ENCODE peak calls at places on chromosome 22, in five cellular contexts. Z is left ventricle myocardium inferior, N is psoas muscle, D is GM23248, O is IMR-90. R is an unnamed sample.

GRCh38 chr22:39179841-39180335 is 27.4 kb upstream of the CBX7 start:
- DNase-seq in Z (no peak), N (no peak), D (no peak), O (no peak), R (no peak)

GRCh38 chr22:31093956-31094622 is 13.0 kb downstream of the SMTN start:
- DNase-seq in Z (peak; percentile 77), N (peak; percentile 81), D (no peak), O (no peak), R (no peak)

GRCh38 chr22:39941661-39942060 is 18.5 kb upstream of the TMA7B start:
- DNase-seq in Z (no peak), N (no peak), D (no peak), O (no peak), R (no peak)

GRCh38 chr22:26172389-26172990 is 3.2 kb downstream of the SEZ6L start:
- DNase-seq in Z (no peak), N (peak; percentile 58), D (peak; percentile 52), O (peak; percentile 4), R (peak; percentile 17)

GRCh38 chr22:31944700-31945477 is 554 bp downstream of the YWHAH start:
- DNase-seq in Z (peak; percentile 65), N (peak; percentile 80), D (peak; percentile 60), O (no peak), R (no peak)

GRCh38 chr22:41696714-41697113 is 2.6 kb upstream of the MEI1 start:
- DNase-seq in Z (no peak), N (no peak), D (no peak), O (no peak), R (no peak)

GRCh38 chr22:21009638-21010425 is 5.1 kb upstream of the P2RX6 start:
- DNase-seq in Z (no peak), N (no peak), D (peak; percentile 70), O (peak; percentile 52), R (no peak)

GRCh38 chr22:41508770-41509170 is 35.5 kb downstream of the POLR3H start:
- DNase-seq in Z (peak; percentile 60), N (peak; percentile 53), D (no peak), O (no peak), R (no peak)

GRCh38 chr22:21951931-21952465 is 650 bp downstream of the PPM1F start:
- DNase-seq in Z (peak; percentile 40), N (peak; percentile 73), D (peak; percentile 76), O (peak; percentile 53), R (peak; percentile 16)

GRCh38 chr22:23393721-23394320 is 186.3 kb downstream of the IGLL1 start:
- DNase-seq in Z (no peak), N (peak; percentile 55), D (no peak), O (no peak), R (no peak)

GRCh38 chr22:32720924-32721323 is 80.6 kb upstream of the TIMP3 start:
- DNase-seq in Z (no peak), N (no peak), D (peak; percentile 56), O (peak; percentile 62), R (no peak)

GRCh38 chr22:41915035-41915782 is at the start of gene SHISA8:
- DNase-seq in Z (peak; percentile 47), N (peak; percentile 66), D (peak; percentile 71), O (peak; percentile 7), R (no peak)

GRCh38 chr22:40857309-40857851 is 432 bp downstream of the XPNPEP3 start:
- DNase-seq in Z (no peak), N (no peak), D (peak; percentile 49), O (no peak), R (peak; percentile 6)

GRCh38 chr22:28116261-28116673 is 197.2 kb upstream of the PITPNB start:
- DNase-seq in Z (peak; percentile 25), N (peak; percentile 70), D (peak; percentile 97), O (peak; percentile 90), R (peak; percentile 92)

GRCh38 chr22:26977741-26978140 is 320.4 kb downstream of the MIAT start:
- DNase-seq in Z (no peak), N (no peak), D (no peak), O (no peak), R (no peak)

GRCh38 chr22:39139933-39140332 is 12.5 kb downstream of the CBX7 start:
- DNase-seq in Z (no peak), N (no peak), D (no peak), O (no peak), R (no peak)

GRCh38 chr22:16974298-16975084 is 33.5 kb downstream of the GAB4 start:
- DNase-seq in Z (no peak), N (no peak), D (no peak), O (no peak), R (no peak)

GRCh38 chr22:17872491-17872890 is 98.2 kb upstream of the BID start:
- DNase-seq in Z (no peak), N (peak; percentile 5), D (no peak), O (peak; percentile 11), R (peak; percentile 99)

GRCh38 chr22:28112548-28113043 is 193.5 kb upstream of the PITPNB start:
- DNase-seq in Z (peak; percentile 48), N (peak; percentile 80), D (peak; percentile 95), O (peak; percentile 43), R (no peak)

GRCh38 chr22:25853501-25853900 is 111.5 kb downstream of the MYO18B start:
- DNase-seq in Z (no peak), N (no peak), D (peak; percentile 22), O (no peak), R (no peak)

GRCh38 chr22:46024136-46024840 is 47.3 kb upstream of the WNT7B start:
- DNase-seq in Z (peak; percentile 12), N (no peak), D (no peak), O (no peak), R (no peak)

GRCh38 chr22:22738959-22739585 is 94.7 kb downstream of the GGTLC2 start:
- DNase-seq in Z (no peak), N (no peak), D (no peak), O (no peak), R (no peak)

GRCh38 chr22:20741634-20742581 is 32.0 kb upstream of the SERPIND1 start:
- DNase-seq in Z (no peak), N (no peak), D (peak; percentile 50), O (peak; percentile 13), R (peak; percentile 1)

GRCh38 chr22:32803020-32803758 is 1.7 kb downstream of the TIMP3 start:
- DNase-seq in Z (peak; percentile 40), N (peak; percentile 55), D (peak; percentile 89), O (peak; percentile 70), R (peak; percentile 78)

GRCh38 chr22:38973289-38974169 is 8.6 kb upstream of the APOBEC3B start:
- DNase-seq in Z (no peak), N (peak; percentile 46), D (peak; percentile 51), O (peak; percentile 17), R (no peak)

GRCh38 chr22:26428515-26429457 is at the start of gene ASPHD2:
- DNase-seq in Z (peak; percentile 41), N (peak; percentile 69), D (peak; percentile 80), O (peak; percentile 51), R (peak; percentile 39)

GRCh38 chr22:20885557-20886323 is 26.9 kb downstream of the SNAP29 start:
- DNase-seq in Z (peak; percentile 75), N (peak; percentile 88), D (peak; percentile 87), O (peak; percentile 82), R (peak; percentile 71)

GRCh38 chr22:21016644-21017420 is 1.9 kb downstream of the P2RX6 start:
- DNase-seq in Z (no peak), N (peak; percentile 23), D (no peak), O (no peak), R (no peak)

GRCh38 chr22:26893034-26893710 is 235.8 kb downstream of the MIAT start:
- DNase-seq in Z (no peak), N (no peak), D (peak; percentile 45), O (no peak), R (no peak)

GRCh38 chr22:41983516-41983915 is 14.3 kb downstream of the SEPTIN3 start:
- DNase-seq in Z (no peak), N (no peak), D (peak; percentile 66), O (no peak), R (no peak)

GRCh38 chr22:20992456-20993303 is 9.2 kb downstream of the THAP7 start:
- DNase-seq in Z (no peak), N (no peak), D (no peak), O (no peak), R (no peak)

GRCh38 chr22:46056169-46057041 is 79.4 kb upstream of the WNT7B start:
- DNase-seq in Z (peak; percentile 38), N (peak; percentile 74), D (peak; percentile 83), O (no peak), R (peak; percentile 40)

GRCh38 chr22:40401532-40401931 is 31.1 kb downstream of the SGSM3 start:
- DNase-seq in Z (no peak), N (no peak), D (no peak), O (no peak), R (no peak)

GRCh38 chr22:41240377-41241132 is at the start of gene CHADL:
- DNase-seq in Z (no peak), N (no peak), D (no peak), O (no peak), R (no peak)

DNA sequence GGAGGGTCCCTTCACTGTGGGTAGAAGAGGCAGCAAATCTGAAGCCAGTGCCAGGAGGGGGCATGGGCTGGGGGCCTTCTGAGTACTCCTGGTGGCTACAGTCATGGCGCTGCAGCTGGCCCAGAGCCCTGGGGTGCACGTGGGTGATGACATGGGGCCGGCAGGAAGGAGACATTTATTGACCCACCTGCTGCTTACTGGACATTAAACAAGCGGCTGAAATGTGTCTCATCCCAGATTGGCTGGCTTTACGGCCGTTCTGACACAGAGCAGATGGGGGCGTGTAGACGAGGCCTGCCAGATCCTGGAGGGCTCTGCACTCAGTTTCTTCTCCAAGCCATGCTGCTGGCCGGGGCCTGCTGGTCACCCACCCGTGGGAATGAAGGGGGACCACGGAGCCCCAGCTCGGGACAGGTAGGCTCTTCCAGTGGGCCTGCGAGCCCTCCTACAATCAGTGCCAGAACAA is 906.9 kb downstream of the BRD1 start:
- DNase-seq in Z (no peak), N (no peak), D (no peak), O (no peak), R (no peak)
- H3K27ac ChIP-seq in Z (no peak overlapping the region), N (no peak overlapping the region), D (no peak overlapping the region), O (no peak overlapping the region), R (no peak overlapping the region)

DNA sequence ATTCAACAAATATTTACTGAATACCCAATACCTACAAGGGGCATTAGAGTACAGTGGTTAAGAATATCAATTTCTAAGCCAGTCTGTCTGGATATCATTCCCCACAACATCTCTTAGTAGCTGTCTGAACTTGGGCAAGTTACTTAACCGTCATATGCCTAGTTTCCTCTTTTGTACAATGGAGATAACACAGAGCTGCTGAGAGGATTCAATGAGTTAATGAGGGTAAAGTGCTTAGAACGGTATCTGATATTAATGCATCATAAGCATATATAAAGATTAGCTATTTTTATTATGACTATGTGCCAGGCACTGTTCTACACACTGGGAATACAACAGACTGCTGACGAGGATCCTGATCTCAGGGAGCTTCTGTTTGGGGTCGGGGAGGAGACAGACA is 116.4 kb downstream of the APOL5 start:
- DNase-seq in Z (no peak), N (no peak), D (no peak), O (no peak), R (no peak)
- H3K4me1 ChIP-seq in Z (peaks cover 93% of the 10 kb centered on the region), N (peaks cover 89% of the 10 kb centered on the region), D (peaks cover 49% of the 10 kb centered on the region), O (peaks cover 11% of the 10 kb centered on the region), R (peaks cover 34% of the 10 kb centered on the region)

GRCh38 chr22:45006873-45007246 is 2.9 kb downstream of the PHF21B start:
- DNase-seq in Z (peak; percentile 25), N (no peak), D (no peak), O (no peak), R (no peak)
- H3K27ac ChIP-seq in Z (peak overlapping the region; percentile 46), N (no peak overlapping the region), D (no peak overlapping the region), O (no peak overlapping the region), R (no peak overlapping the region)

GRCh38 chr22:48093981-48094380 is 1331.5 kb downstream of the TBC1D22A start:
- DNase-seq in Z (no peak), N (no peak), D (no peak), O (no peak), R (no peak)
- H3K4me1 ChIP-seq in Z (peaks cover 7% of the 10 kb centered on the region), N (no peaks in the 10 kb centered on the region), D (peaks cover 4% of the 10 kb centered on the region), O (no peaks in the 10 kb centered on the region), R (no peaks in the 10 kb centered on the region)

R was measured in foreskin keratinocyte.